ENCODE peak calls at places on chromosome 15, in six cellular contexts. M is right cardiac atrium; W is pancreas; X is effector memory CD4-positive, alpha-beta T cell; T is A549; C is ovary. V is an unnamed sample.

GRCh38 chr15:71252036-71252898 is 137.0 kb downstream of the THSD4 start:
- DNase-seq in C (no peak), W (no peak), T (peak), M (peak), X (no peak), V (no peak)

GRCh38 chr15:92611995-92612745 is 43.4 kb downstream of the FAM174B start:
- DNase-seq in M (no peak), W (no peak), X (no peak), C (no peak), T (no peak), V (peak)

GRCh38 chr15:25136119-25136518 is 181.3 kb downstream of the SNRPN start:
- DNase-seq in T (no peak), X (no peak), C (no peak), W (no peak), M (no peak), V (no peak)

GRCh38 chr15:55742498-55742926 is 440 bp downstream of the PRTG start:
- DNase-seq in M (no peak), C (peak), T (peak), W (peak), X (no peak), V (no peak)

GRCh38 chr15:90084876-90085423 is 17.3 kb downstream of the IDH2 start:
- DNase-seq in C (no peak), T (no peak), M (no peak), X (no peak), W (no peak), V (no peak)

GRCh38 chr15:79896131-79896633 is 632 bp downstream of the MTHFS start:
- DNase-seq in C (no peak), T (no peak), M (no peak), X (no peak), W (no peak), V (no peak)

GRCh38 chr15:59797756-59798604 is 108.9 kb upstream of the BNIP2 start:
- DNase-seq in X (no peak), C (no peak), W (no peak), M (no peak), T (no peak), V (no peak)

GRCh38 chr15:73584699-73585420 is 48.3 kb downstream of the NPTN start:
- DNase-seq in C (no peak), T (no peak), W (no peak), M (no peak), X (no peak), V (no peak)

GRCh38 chr15:98676586-98677270 is 28.4 kb downstream of the IGF1R start:
- DNase-seq in T (no peak), C (no peak), M (no peak), X (no peak), W (no peak), V (no peak)

GRCh38 chr15:85730001-85730820 is 64.5 kb downstream of the KLHL25 start:
- DNase-seq in M (no peak), X (peak), W (peak), C (no peak), T (peak), V (no peak)

GRCh38 chr15:35872577-35872976 is 326.6 kb upstream of the DPH6 start:
- DNase-seq in X (no peak), M (no peak), C (no peak), T (no peak), W (no peak), V (no peak)

GRCh38 chr15:71104636-71105035 is 10.6 kb upstream of the THSD4 start:
- DNase-seq in X (no peak), T (no peak), C (no peak), M (no peak), W (no peak), V (no peak)

GRCh38 chr15:47405768-47406167 is 311.5 kb upstream of the SEMA6D start:
- DNase-seq in W (no peak), T (no peak), C (no peak), X (no peak), M (no peak), V (no peak)

GRCh38 chr15:40279437-40280141 is 3.3 kb downstream of the ANKRD63 start:
- DNase-seq in M (peak), X (peak), T (peak), C (peak), W (peak), V (peak)

GRCh38 chr15:56241374-56242085 is 2.1 kb downstream of the RFX7 start:
- DNase-seq in X (no peak), W (no peak), C (no peak), T (no peak), M (no peak), V (no peak)

GRCh38 chr15:68782589-68783161 is 38.0 kb downstream of the ANP32A start:
- DNase-seq in C (no peak), W (no peak), M (peak), X (no peak), T (no peak), V (no peak)

GRCh38 chr15:40058476-40059140 is 19.6 kb upstream of the SRP14 start:
- DNase-seq in M (no peak), W (no peak), T (no peak), C (no peak), X (no peak), V (no peak)

GRCh38 chr15:98177950-98178848 is 217.7 kb downstream of the ARRDC4 start:
- DNase-seq in M (no peak), W (peak), T (peak), X (no peak), C (no peak), V (peak)

GRCh38 chr15:67943961-67944674 is 104.3 kb upstream of the RNU6-1 start:
- DNase-seq in X (no peak), W (no peak), T (no peak), C (peak), M (peak), V (no peak)

GRCh38 chr15:62998262-62998909 is 44.2 kb upstream of the TPM1 start:
- DNase-seq in T (no peak), C (no peak), X (no peak), W (no peak), M (no peak), V (no peak)

GRCh38 chr15:71066983-71067382 is 48.3 kb upstream of the THSD4 start:
- DNase-seq in W (no peak), M (no peak), T (no peak), X (no peak), C (no peak), V (no peak)

GRCh38 chr15:40338041-40338657 is 2.6 kb downstream of the CCDC9B start:
- DNase-seq in T (peak), M (peak), W (peak), C (peak), X (peak), V (peak)

GRCh38 chr15:66261056-66261455 is 7.5 kb upstream of the MEGF11 start:
- DNase-seq in C (no peak), T (no peak), X (no peak), W (peak), M (no peak), V (no peak)

GRCh38 chr15:41561777-41562145 is 2.7 kb downstream of the TYRO3 start:
- DNase-seq in M (peak), T (no peak), X (no peak), W (no peak), C (peak), V (peak)

GRCh38 chr15:33837294-33837693 is 131.0 kb upstream of the CHRM5 start:
- DNase-seq in W (no peak), M (no peak), C (no peak), X (no peak), T (no peak), V (no peak)

GRCh38 chr15:77821188-77821958 is 188.7 kb upstream of the LINGO1 start:
- DNase-seq in X (no peak), W (peak), M (peak), T (peak), C (peak), V (peak)

GRCh38 chr15:95975212-95975611 is 355.3 kb upstream of the NR2F2 start:
- DNase-seq in W (no peak), C (no peak), M (no peak), X (no peak), T (no peak), V (no peak)

GRCh38 chr15:59306520-59307163 is 66.0 kb downstream of the MYO1E start:
- DNase-seq in W (no peak), T (no peak), X (no peak), C (no peak), M (no peak), V (no peak)

GRCh38 chr15:71275098-71275497 is 159.8 kb downstream of the THSD4 start:
- DNase-seq in C (no peak), X (no peak), M (no peak), T (no peak), W (no peak), V (no peak)

GRCh38 chr15:66251790-66252355 is 1.7 kb downstream of the MEGF11 start:
- DNase-seq in T (no peak), W (no peak), X (no peak), C (no peak), M (no peak), V (no peak)

GRCh38 chr15:96160269-96160668 is 170.2 kb upstream of the NR2F2 start:
- DNase-seq in M (peak), X (no peak), T (no peak), C (peak), W (no peak), V (no peak)

GRCh38 chr15:51935466-51936118 is 36.0 kb downstream of the LEO1 start:
- DNase-seq in W (no peak), T (no peak), C (no peak), M (no peak), X (no peak), V (no peak)

GRCh38 chr15:63374686-63375520 is 6.7 kb downstream of the CA12 start:
- DNase-seq in M (peak), W (no peak), C (no peak), X (no peak), T (no peak), V (no peak)

GRCh38 chr15:25690673-25691543 is 172.2 kb downstream of the ATP10A start:
- DNase-seq in X (no peak), C (no peak), T (no peak), M (no peak), W (no peak), V (no peak)

GRCh38 chr15:82530606-82531379 is 9.5 kb downstream of the RPS17 start:
- DNase-seq in T (peak), M (peak), C (peak), W (peak), X (peak), V (no peak)

GRCh38 chr15:68487087-68487843 is 55.3 kb upstream of the ITGA11 start:
- DNase-seq in T (no peak), X (no peak), C (no peak), W (no peak), M (peak), V (no peak)

GRCh38 chr15:37452498-37452897 is 352.1 kb upstream of the MEIS2 start:
- DNase-seq in X (no peak), T (no peak), W (no peak), C (no peak), M (no peak), V (no peak)

GRCh38 chr15:28132524-28133275 is 33.6 kb upstream of the OCA2 start:
- DNase-seq in C (no peak), X (no peak), M (no peak), T (no peak), W (no peak), V (no peak)
- H3K27ac ChIP-seq in C (no peak), X (no peak), M (no peak), T (no peak), W (no peak), V (no peak)

DNA sequence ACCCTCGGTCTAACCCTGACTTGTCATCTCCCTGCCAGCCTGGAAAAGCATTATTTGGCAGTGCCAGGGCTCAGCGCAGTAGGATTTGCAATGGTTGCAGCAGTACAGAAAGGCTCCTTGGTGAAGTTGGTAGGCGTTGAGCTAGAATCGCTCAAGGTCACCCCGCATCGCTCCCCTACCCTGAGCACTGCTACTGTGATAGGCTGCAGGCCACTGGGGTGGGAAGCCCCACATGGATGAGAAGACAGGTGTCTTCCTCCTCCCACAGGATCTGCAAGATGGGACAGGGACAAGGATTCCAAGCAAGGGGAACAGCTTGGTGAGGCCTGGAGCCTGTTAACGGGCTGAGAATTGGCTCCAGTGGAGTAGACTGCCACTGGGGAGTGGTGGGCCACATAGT is 10.7 kb downstream of the CLK3 start:
- DNase-seq in C (no peak), T (no peak), W (no peak), M (peak), X (no peak), V (no peak)
- H3K27ac ChIP-seq in C (no peak), T (no peak), W (no peak), M (no peak), X (no peak), V (no peak)

DNA sequence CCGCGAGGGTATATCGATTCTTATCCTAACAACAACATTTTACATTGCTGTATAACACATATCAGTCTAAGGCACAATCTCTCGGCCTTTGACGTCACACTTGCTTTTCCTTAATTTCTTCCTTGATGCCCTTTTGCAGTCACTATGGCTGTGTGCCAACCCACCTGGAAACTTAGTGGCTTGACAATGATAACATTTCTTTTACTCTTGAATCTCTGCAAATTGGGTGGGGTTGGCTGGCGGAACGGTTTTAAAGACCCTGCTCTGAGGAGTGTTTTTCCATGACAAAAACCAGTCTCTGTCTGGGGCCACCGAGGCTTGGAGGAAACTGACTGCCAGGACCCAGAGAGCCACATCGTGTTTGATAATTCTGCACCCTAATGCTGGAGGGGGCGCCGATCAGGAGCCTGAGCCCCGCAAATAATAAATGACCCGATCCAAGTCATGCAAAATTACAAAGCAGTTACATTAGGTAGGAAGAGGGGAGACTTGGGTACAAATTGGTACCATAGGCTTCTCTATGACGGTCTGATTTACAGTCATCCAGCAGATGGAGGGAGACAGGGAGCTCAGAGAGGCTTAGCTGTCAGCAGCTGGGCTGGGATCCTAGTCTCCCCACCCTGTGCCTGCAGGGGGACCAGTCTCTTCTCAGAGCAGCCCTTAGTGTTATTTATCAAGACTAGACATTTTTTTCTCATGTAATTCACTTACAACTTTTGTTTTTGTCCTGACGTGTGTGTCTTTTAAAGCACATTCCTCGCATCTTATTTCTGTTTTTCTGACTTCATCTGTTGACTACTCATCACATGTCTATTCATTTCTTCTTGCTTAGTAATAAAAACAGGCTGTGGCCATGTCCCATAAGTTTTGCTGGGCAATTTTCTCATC is 115.8 kb downstream of the KLF13 start:
- DNase-seq in W (no peak), T (peak), C (no peak), X (no peak), M (peak), V (no peak)
- H3K27ac ChIP-seq in W (no peak), T (no peak), C (no peak), X (no peak), M (no peak), V (no peak)

GRCh38 chr15:100633763-100634075 is 31.3 kb downstream of the ASB7 start:
- DNase-seq in W (no peak), C (no peak), M (no peak), T (no peak), X (no peak), V (no peak)
- H3K27ac ChIP-seq in W (no peak), C (no peak), M (no peak), T (no peak), X (no peak), V (no peak)

DNA sequence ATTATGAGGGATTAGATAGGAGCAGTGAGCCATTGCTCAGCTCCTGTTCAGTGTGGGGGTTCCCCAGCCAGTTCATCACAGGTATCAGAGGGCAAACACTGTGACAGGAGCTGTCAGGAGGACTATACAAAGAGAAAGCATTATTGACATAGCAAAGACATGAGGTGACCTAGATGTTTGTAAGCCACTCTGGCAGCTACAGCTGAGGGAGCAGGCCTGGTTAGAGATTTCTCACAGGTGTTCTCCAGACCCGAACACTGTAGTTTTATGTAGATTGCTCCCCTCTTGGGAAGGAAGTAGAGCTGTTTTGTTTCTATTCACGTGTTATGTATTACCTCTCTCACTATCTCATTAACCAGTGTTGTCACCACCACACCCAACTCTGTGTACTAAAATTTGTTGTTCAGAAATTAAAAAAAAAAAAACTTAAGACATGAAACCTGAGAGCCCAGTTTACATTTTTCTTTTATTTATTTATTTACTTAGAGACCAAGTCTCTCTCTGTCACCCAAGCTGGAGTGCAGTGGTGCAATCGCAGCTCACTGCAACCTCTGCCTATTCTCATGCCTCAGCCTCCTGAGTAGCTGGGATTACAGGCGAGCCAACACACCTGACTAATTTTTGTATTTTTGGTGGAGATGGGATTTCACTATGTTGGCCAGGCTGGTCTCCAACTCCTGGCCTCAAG is 123.7 kb downstream of the RBPMS2 start:
- DNase-seq in M (no peak), T (no peak), W (no peak), X (peak), C (no peak), V (no peak)
- H3K27ac ChIP-seq in M (no peak), T (no peak), W (no peak), X (peak), C (no peak), V (no peak)

DNA sequence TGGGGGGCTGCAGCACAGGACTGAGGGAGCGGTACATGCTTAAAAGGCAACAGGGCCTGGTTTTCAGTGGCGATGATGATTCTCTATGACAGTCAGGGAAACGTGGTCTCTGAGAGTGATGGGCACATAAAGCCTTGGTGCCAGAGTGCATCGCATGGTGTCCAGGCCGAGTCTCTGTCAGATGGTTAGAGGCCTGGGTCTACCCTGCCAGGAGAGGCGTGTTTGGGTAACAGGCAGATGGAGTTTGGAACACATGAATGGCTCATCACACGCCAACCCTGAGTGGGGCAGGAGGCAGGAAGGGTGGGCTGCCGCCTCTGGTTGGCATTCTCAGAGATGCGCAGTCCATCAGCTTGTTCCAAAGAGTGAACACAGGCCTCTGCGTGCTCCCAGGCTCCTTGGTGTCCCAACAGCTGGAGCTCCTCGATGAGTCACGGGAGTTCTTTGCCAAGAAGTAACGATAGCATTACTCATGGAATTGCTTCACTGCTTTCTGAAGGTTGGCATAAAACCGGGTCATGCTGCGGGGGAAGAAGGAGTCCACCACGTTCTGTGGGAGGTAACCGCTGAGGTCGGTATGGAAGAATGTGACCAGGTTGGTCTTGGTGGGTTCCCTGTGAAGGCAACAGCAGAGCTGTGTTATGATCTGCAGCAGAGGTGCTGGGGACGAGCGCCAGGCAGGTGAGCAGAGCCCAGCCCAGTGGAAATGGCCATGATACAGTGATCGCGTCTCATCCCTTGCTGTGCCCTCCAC is 11.0 kb downstream of the STARD5 start:
- DNase-seq in X (no peak), C (peak), W (peak), T (peak), M (peak), V (no peak)
- H3K27ac ChIP-seq in X (no peak), C (peak), W (no peak), T (peak), M (peak), V (no peak)

V was measured in substantia nigra.